ENCODE peak calls at places on chromosome 12, in four cellular contexts. H is WERI-Rb-1, I is mammary epithelial cell, E is spleen. W is an unnamed sample.

GRCh38 chr12:75196865-75197264 is 12.8 kb downstream of the KCNC2 start:
- DNase-seq in H (no peak), E (no peak), I (peak), W (peak)

GRCh38 chr12:87922721-87923120 is 106.5 kb downstream of the C12orf50 start:
- DNase-seq in H (no peak), E (no peak), I (no peak), W (no peak)

GRCh38 chr12:67068773-67069450 is 200.2 kb upstream of the CAND1 start:
- DNase-seq in E (peak), I (peak), H (peak), W (peak)

GRCh38 chr12:27595231-27595642 is 71.2 kb downstream of the PPFIBP1 start:
- DNase-seq in I (no peak), E (no peak), H (no peak), W (no peak)

GRCh38 chr12:104226672-104227071 is 11.1 kb downstream of the TXNRD1 start:
- DNase-seq in E (no peak), I (peak), H (no peak), W (no peak)

GRCh38 chr12:27207626-27208413 is 36.3 kb upstream of the STK38L start:
- DNase-seq in E (no peak), H (no peak), I (peak), W (peak)

GRCh38 chr12:1851126-1851791 is 30.9 kb downstream of the LRTM2 start:
- DNase-seq in H (no peak), I (peak), E (no peak), W (peak)

GRCh38 chr12:70321182-70321581 is 44.9 kb upstream of the KCNMB4 start:
- DNase-seq in I (no peak), E (no peak), H (no peak), W (no peak)

GRCh38 chr12:102331419-102331818 is 133.8 kb upstream of the PMCH start:
- DNase-seq in H (no peak), I (no peak), E (no peak), W (no peak)

GRCh38 chr12:95318071-95318545 is 100.5 kb downstream of the VEZT start:
- DNase-seq in E (no peak), H (no peak), I (peak), W (peak)

GRCh38 chr12:104303538-104304151 is at the start of gene EID3:
- DNase-seq in E (peak), H (no peak), I (peak), W (peak)

GRCh38 chr12:23666866-23667265 is 282.6 kb downstream of the SOX5 start:
- DNase-seq in I (no peak), H (no peak), E (no peak), W (no peak)

GRCh38 chr12:14216405-14217294 is 148.8 kb upstream of the ATF7IP start:
- DNase-seq in H (no peak), E (no peak), I (peak), W (peak)

GRCh38 chr12:121753844-121754264 is 39.6 kb downstream of the RHOF start:
- DNase-seq in I (no peak), E (no peak), H (no peak), W (no peak)

GRCh38 chr12:18165422-18165871 is 75.5 kb upstream of the RERGL start:
- DNase-seq in I (peak), E (no peak), H (no peak), W (peak)

GRCh38 chr12:50375802-50376201 is 20.6 kb downstream of the FAM186A start:
- DNase-seq in E (peak), H (no peak), I (no peak), W (no peak)

GRCh38 chr12:42767326-42767954 is 177.9 kb upstream of the PRICKLE1 start:
- DNase-seq in H (no peak), E (no peak), I (no peak), W (no peak)

GRCh38 chr12:94202245-94203180 is 54.1 kb downstream of the PLXNC1 start:
- DNase-seq in E (no peak), H (no peak), I (peak), W (peak)

GRCh38 chr12:56197921-56198635 is 8.8 kb upstream of the SMARCC2 start:
- DNase-seq in I (no peak), E (no peak), H (no peak), W (no peak)

GRCh38 chr12:124254126-124254525 is 40.8 kb upstream of the RFLNA start:
- DNase-seq in H (no peak), I (no peak), E (no peak), W (no peak)

GRCh38 chr12:131471271-131471905 is 239.5 kb upstream of the SFSWAP start:
- DNase-seq in E (peak), H (no peak), I (no peak), W (no peak)

GRCh38 chr12:62294378-62294777 is 34.2 kb downstream of the USP15 start:
- DNase-seq in E (no peak), H (no peak), I (no peak), W (no peak)

GRCh38 chr12:16174282-16174681 is 103.2 kb downstream of the SLC15A5 start:
- DNase-seq in H (no peak), I (no peak), E (no peak), W (no peak)

GRCh38 chr12:104049278-104050257 is at the start of gene GLT8D2:
- DNase-seq in H (no peak), E (no peak), I (peak), W (peak)

GRCh38 chr12:15712823-15713663 is 76.1 kb downstream of the EPS8 start:
- DNase-seq in I (no peak), E (no peak), H (no peak), W (no peak)

GRCh38 chr12:14261096-14261495 is 104.4 kb upstream of the ATF7IP start:
- DNase-seq in E (no peak), I (no peak), H (no peak), W (no peak)

GRCh38 chr12:32903763-32904162 is 7.2 kb upstream of the PKP2 start:
- DNase-seq in I (no peak), H (no peak), E (no peak), W (no peak)

GRCh38 chr12:4137015-4137414 is 136.5 kb upstream of the CCND2 start:
- DNase-seq in E (no peak), I (no peak), H (no peak), W (no peak)

GRCh38 chr12:75852956-75853355 is 178.6 kb downstream of the PHLDA1 start:
- DNase-seq in E (no peak), I (peak), H (no peak), W (peak)

GRCh38 chr12:121918679-121919038 is 267 bp downstream of the CFAP251 start:
- DNase-seq in H (no peak), I (no peak), E (no peak), W (no peak)

GRCh38 chr12:12474931-12475485 is 87.7 kb downstream of the DUSP16 start:
- DNase-seq in I (no peak), E (no peak), H (no peak), W (no peak)

GRCh38 chr12:29238822-29239291 is 89.8 kb downstream of the FAR2 start:
- DNase-seq in H (peak), I (peak), E (no peak), W (peak)

GRCh38 chr12:52022841-52023181 is 16.1 kb downstream of the TAMALIN start:
- DNase-seq in E (peak), I (no peak), H (peak), W (no peak)

GRCh38 chr12:27530157-27530922 is 6.3 kb downstream of the PPFIBP1 start:
- DNase-seq in H (no peak), I (no peak), E (no peak), W (no peak)

GRCh38 chr12:122880668-122881067 is 15.3 kb downstream of the VPS37B start:
- DNase-seq in E (no peak), I (no peak), H (peak), W (no peak)

GRCh38 chr12:6958609-6959375 is 7.6 kb downstream of the PTPN6 start:
- DNase-seq in H (no peak), E (peak), I (no peak), W (no peak)

GRCh38 chr12:6961278-6961694 is 9.2 kb downstream of the PHB2 start:
- DNase-seq in I (peak), H (no peak), E (peak), W (peak)

GRCh38 chr12:6957741-6958608 is 6.8 kb downstream of the PTPN6 start:
- DNase-seq in E (peak), H (no peak), I (no peak), W (no peak)

GRCh38 chr12:6960291-6961277 is 9.4 kb downstream of the PTPN6 start:
- DNase-seq in E (peak), H (no peak), I (no peak), W (no peak)

DNA sequence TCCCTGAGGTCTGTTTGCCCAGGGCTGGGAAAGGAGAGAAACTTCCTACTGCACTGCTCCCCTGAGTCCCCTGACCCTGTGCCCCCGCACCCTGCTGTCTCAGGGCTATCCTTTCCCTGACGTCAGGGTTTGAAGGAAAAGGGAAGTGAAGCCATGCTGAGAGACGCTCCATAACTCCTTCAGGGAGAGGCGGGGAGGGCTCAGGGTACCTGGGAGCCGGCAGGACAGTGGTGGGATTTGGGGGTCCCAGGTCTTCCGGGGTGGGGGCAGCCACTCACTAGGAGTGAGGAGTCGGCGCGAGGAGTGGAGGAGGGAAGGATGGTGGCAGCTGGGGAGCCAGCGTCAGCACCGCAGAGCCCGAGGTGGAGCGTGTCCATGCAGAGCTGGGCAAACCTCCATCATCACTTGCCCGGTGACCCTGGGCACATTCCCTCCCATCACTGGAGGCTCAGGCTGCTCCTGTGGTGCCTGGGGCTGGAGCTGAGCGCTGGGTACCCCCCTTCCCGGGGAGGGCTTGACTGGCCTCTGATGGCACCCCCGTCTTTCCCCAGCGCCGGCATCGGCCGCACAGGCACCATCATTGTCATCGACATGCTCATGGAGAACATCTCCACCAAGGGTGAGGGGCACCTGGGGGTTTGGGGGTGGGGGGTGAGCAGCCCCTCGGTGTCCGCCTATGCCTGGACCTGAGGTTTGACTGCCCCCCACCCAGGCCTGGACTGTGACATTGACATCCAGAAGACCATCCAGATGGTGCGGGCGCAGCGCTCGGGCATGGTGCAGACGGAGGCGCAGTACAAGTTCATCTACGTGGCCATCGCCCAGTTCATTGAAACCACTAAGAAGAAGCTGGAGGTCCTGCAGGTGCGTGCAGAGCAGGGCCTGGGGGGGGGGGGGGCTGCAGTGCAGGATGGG is 8.5 kb downstream of the PTPN6 start:
- DNase-seq in H (no peak), I (no peak), E (peak), W (no peak)
- H3K4me3 ChIP-seq in H (no peak), I (no peak), E (peak), W (no peak)

GRCh38 chr12:110599334-110599733 is 14.6 kb upstream of the TCTN1 start:
- DNase-seq in H (no peak), I (no peak), E (no peak), W (no peak)

GRCh38 chr12:110606253-110606611 is 7.7 kb upstream of the TCTN1 start:
- DNase-seq in E (no peak), H (no peak), I (no peak), W (no peak)

GRCh38 chr12:110597885-110598284 is 14.8 kb upstream of the PPTC7 start:
- DNase-seq in I (no peak), H (no peak), E (no peak), W (no peak)

DNA sequence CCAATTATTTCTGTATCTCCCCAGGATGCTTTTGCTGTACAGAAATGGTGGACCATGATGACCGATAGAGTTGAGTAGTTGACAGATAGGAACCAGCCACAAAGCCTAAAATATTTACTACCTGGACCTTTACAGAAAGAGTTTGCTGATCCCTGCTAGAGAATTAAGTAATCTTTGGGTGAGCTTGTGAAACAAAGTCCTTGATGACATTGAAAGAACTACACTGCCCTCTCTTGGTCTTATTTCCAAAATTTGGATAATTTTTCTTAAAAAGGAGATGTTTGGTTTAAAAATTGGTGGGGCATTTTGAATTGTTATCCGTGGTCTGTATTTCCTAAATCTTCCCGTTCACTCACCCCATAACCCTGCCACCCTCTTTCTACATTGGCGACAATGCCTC is 13.7 kb upstream of the TCTN1 start:
- DNase-seq in H (no peak), I (peak), E (no peak), W (peak)
- TF ChIP-seq CTCF in H (no peak), I (peak), E (peak), W (peak)

GRCh38 chr12:111367661-111368221 is 1.2 kb downstream of the PHETA1 start:
- DNase-seq in H (no peak), E (peak), I (no peak), W (no peak)
- H3K4me3 ChIP-seq in H (peak), E (peak), I (peak), W (peak)

GRCh38 chr12:57893460-57894353 is 47.2 kb upstream of the CTDSP2 start:
- DNase-seq in E (no peak), I (no peak), H (no peak), W (peak)
- TF ChIP-seq CTCF in E (no peak), I (no peak), H (no peak), W (no peak)

GRCh38 chr12:128980623-128981022 is 127.3 kb downstream of the GLT1D1 start:
- DNase-seq in E (no peak), I (no peak), H (no peak), W (no peak)

GRCh38 chr12:128971802-128972201 is 118.5 kb downstream of the GLT1D1 start:
- DNase-seq in E (no peak), I (no peak), H (no peak), W (no peak)

GRCh38 chr12:128973883-128974681 is 120.8 kb downstream of the GLT1D1 start:
- DNase-seq in H (no peak), I (no peak), E (no peak), W (no peak)

GRCh38 chr12:128974881-128975280 is 121.6 kb downstream of the GLT1D1 start:
- DNase-seq in E (no peak), I (no peak), H (no peak), W (no peak)

DNA sequence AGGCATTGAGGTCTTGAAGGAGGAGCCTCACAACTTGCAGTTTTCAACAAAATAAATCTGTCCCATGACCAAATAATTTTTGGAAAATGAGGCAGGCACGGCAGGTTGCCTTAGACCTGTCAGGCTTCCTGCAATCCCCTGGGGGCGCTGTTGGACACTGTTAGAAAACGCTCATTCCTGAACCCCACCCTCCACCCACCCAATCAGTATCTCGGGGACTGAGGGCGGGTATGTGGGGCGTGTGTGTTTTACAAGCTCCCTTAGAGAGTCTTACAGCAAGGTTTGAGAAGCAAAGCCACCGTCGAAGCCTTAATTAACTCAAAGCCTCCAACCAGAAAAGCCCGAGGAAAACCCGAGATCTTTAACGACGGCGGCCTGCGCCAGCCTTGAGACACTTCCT is 122.8 kb downstream of the GLT1D1 start:
- DNase-seq in I (no peak), E (no peak), H (peak), W (no peak)
- H3K4me3 ChIP-seq in I (no peak), E (no peak), H (no peak), W (no peak)

GRCh38 chr12:107133462-107133861 is 40.1 kb upstream of the CRY1 start:
- DNase-seq in H (no peak), E (no peak), I (no peak), W (no peak)

GRCh38 chr12:107131832-107132616 is 38.7 kb upstream of the CRY1 start:
- DNase-seq in I (peak), H (peak), E (no peak), W (peak)

GRCh38 chr12:107130830-107131760 is 37.7 kb upstream of the CRY1 start:
- DNase-seq in H (peak), E (no peak), I (no peak), W (no peak)

GRCh38 chr12:107135177-107135576 is 41.8 kb upstream of the CRY1 start:
- DNase-seq in E (no peak), H (no peak), I (no peak), W (no peak)

GRCh38 chr12:107134558-107134957 is 41.2 kb upstream of the CRY1 start:
- DNase-seq in H (peak), E (no peak), I (no peak), W (no peak)
- TF ChIP-seq CTCF in H (peak), E (no peak), I (peak), W (peak)

DNA sequence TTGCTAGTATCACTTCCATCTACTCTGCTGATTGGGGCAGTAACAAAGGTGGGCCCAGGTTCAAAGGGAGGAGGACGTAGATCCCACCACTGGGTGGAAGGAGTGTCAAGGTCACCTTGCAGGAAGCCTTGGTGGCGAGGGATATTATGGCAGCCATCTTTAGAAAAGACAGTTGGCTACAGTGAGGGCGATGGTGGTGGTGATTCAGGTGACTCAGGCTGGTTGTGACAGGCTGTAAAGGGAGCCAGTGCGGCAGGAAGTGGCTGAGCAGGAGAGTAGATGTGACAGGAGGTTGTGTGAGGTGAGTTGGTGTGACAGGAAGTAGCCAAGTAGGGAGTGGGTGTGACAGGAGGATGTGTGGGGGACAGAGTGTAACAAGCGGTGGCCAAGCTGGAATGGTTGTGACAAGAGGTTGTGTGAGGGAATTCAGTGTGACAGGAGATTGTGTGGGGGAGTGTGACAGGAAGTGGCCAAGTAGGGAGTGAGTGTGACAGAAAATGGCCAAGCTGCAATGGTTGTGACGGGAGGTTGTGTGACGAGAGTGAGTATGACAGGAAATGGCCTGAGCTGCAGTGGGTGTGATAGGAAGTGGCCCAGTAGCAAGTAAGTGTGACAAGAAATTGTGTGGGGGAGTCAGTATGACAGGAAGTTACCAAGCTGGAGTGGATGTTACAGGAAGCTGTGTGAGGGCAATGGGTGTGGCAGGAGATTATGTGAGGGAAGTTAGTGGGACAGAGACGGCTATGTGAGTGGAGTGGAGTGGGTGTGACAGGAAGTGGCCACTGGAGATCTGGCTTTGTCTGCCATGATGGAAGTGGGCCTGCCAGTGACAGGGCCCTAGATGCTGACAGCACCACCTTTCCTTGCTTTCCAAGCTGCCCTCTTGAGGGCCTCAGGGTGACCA is 136.5 kb upstream of the MYL2 start:
- DNase-seq in E (peak), H (no peak), I (no peak), W (peak)
- H3K4me3 ChIP-seq in E (no peak), H (no peak), I (no peak), W (no peak)